ENCODE peak calls at places on chromosomes 13 and 19, in five cellular contexts. E is fibroblast of mammary gland; C is CD8-positive, alpha-beta T cell; F is CD4-positive, alpha-beta memory T cell; J is heart right ventricle. X is an unnamed sample.
A peak's percentile ranks its signal among the peaks of the same experiment; 100 is the strongest.

GRCh38 chr13:110942248-110942981 is 27.5 kb upstream of the ANKRD10 start:
- DNase-seq in E (peak; percentile 14), C (no peak), F (no peak), J (no peak), X (no peak)

GRCh38 chr13:34347784-34348573 is 530.0 kb downstream of the RFC3 start:
- DNase-seq in E (no peak), C (no peak), F (no peak), J (no peak), X (peak; percentile 56)

GRCh38 chr13:72229067-72229466 is 362.1 kb upstream of the DACH1 start:
- DNase-seq in E (no peak), C (no peak), F (no peak), J (no peak), X (no peak)

GRCh38 chr19:52492991-52493470 is 34.4 kb upstream of the ZNF808 start:
- DNase-seq in E (no peak), C (no peak), F (no peak), J (peak; percentile 13), X (no peak)

GRCh38 chr13:33678906-33679657 is 138.9 kb upstream of the RFC3 start:
- DNase-seq in E (peak; percentile 71), C (peak; percentile 14), F (peak; percentile 60), J (peak; percentile 36), X (peak; percentile 80)

GRCh38 chr13:41577437-41577836 is 120.1 kb downstream of the RGCC start:
- DNase-seq in E (peak; percentile 87), C (no peak), F (no peak), J (no peak), X (no peak)

GRCh38 chr13:59766236-59766635 is 397.5 kb downstream of the DIAPH3 start:
- DNase-seq in E (no peak), C (no peak), F (no peak), J (no peak), X (no peak)

GRCh38 chr13:105083986-105084385 is 1451.5 kb downstream of the EFNB2 start:
- DNase-seq in E (no peak), C (no peak), F (no peak), J (no peak), X (no peak)

GRCh38 chr19:55648657-55649578 is 906 bp downstream of the CCDC106 start:
- DNase-seq in E (no peak), C (no peak), F (no peak), J (no peak), X (no peak)

GRCh38 chr19:56841194-56841546 is 644 bp upstream of the PEG3 start:
- DNase-seq in E (no peak), C (no peak), F (no peak), J (no peak), X (no peak)

GRCh38 chr19:56838930-56839664 is 1.4 kb downstream of the PEG3 start:
- DNase-seq in E (peak; percentile 89), C (no peak), F (no peak), J (peak; percentile 94), X (peak; percentile 50)

GRCh38 chr19:56842421-56842820 is 1.9 kb upstream of the PEG3 start:
- DNase-seq in E (no peak), C (no peak), F (no peak), J (no peak), X (no peak)

GRCh38 chr19:56839665-56840451 is 668 bp downstream of the PEG3 start:
- DNase-seq in E (peak; percentile 84), C (no peak), F (no peak), J (peak; percentile 90), X (no peak)

GRCh38 chr19:56840452-56841193 is at the start of the genes PEG3 and ZIM2:
- DNase-seq in E (peak; percentile 0), C (no peak), F (no peak), J (peak; percentile 76), X (no peak)
- H3K4me3 ChIP-seq in E (peak within 1 kb of the TSS; percentile 16), C (no peak within 1 kb of the TSS), F (no peak within 1 kb of the TSS), J (peak within 1 kb of the TSS; percentile 57), X (peak within 1 kb of the TSS; percentile 44)

GRCh38 chr13:47813683-47814082 is 187.4 kb downstream of the SUCLA2 start:
- DNase-seq in E (no peak), C (no peak), F (no peak), J (no peak), X (no peak)
- H3K4me3 ChIP-seq in E (no peak overlapping the region), C (no peak overlapping the region), F (no peak overlapping the region), J (no peak overlapping the region), X (no peak overlapping the region)

DNA sequence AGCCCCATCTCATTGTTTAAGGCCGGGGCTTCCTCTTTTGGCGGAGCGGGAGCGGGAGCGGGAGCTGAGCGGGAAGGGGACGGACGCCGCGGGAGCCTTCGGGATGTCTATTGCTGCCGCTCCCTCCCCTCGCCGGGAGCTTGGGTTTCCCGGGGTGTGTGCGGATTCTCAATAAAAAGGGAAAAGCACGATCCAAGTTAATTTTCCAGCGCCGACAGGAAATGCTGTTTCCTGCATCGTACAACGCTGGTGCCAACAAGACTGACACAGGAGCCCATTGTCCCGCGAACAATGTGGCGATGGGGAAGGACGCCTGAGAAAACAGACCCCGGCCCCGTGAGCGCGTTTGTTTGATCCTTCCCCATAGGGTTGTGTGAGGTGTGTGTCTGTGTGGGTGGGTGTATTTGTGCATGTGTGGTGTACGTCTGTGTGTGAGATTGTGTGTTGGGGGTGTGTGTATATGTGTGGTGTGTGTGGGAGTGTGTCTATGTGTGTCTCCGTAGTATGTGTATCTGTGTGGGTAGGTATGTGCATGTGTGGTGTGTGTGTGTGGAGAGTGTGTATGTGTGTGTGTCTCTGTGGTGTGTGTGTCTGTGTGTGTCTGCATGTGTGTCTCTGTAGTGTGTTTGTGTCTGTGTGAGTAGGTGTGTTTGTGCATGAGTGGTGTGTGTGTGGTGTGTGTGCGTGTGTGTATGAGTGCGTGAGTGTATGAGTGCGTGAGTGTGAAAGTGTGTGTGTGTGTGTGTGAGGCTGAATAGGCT is 36.4 kb upstream of the FLT1 start:
- DNase-seq in E (peak; percentile 27), C (no peak), F (no peak), J (peak; percentile 72), X (no peak)
- H3K4me3 ChIP-seq in E (peak overlapping the region; percentile 41), C (no peak overlapping the region), F (no peak overlapping the region), J (peak overlapping the region; percentile 47), X (peak overlapping the region; percentile 44)

DNA sequence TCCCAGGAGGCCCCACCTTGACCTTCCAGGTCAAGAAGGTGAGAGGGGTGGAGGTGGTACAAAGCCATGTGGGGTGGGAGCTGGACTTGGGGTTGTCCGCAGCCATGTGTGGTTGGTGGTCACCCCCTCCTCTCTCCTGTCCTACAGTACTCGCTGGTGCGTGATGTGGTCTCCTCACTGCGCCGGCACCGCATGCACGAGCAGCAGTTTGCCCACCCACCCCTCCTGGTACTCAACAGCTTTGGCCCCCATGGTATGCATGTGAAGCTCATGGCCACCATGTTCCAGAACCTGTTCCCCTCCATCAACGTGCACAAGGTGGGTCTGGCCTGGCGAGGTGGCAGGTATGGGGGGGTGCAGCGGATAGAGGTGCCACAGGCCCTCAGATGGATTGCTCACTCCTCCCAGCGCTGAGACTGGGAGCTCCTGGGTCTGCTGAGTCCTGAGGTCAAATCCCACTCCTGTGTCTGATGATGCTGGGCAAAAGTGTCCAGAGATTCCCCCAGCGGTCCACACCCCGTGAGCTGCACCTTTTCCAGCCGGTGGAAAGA is 1.7 kb downstream of the PPAN start:
- DNase-seq in E (no peak), C (no peak), F (no peak), J (no peak), X (no peak)
- H3K4me3 ChIP-seq in E (peak overlapping the region; percentile 91), C (no peak overlapping the region), F (no peak overlapping the region), J (no peak overlapping the region), X (no peak overlapping the region)

GRCh38 chr19:42198676-42199439 is 18.6 kb downstream of the DEDD2 start:
- DNase-seq in E (no peak), C (peak; percentile 74), F (peak; percentile 88), J (no peak), X (no peak)

GRCh38 chr19:42201489-42202289 is 15.8 kb downstream of the DEDD2 start:
- DNase-seq in E (no peak), C (peak; percentile 41), F (peak; percentile 63), J (no peak), X (no peak)

GRCh38 chr19:42202290-42202867 is 15.1 kb downstream of the DEDD2 start:
- DNase-seq in E (no peak), C (no peak), F (no peak), J (no peak), X (no peak)

GRCh38 chr19:42199440-42200115 is 17.9 kb downstream of the DEDD2 start:
- DNase-seq in E (no peak), C (peak; percentile 56), F (peak; percentile 67), J (peak; percentile 50), X (no peak)

GRCh38 chr19:42200116-42200740 is 17.2 kb downstream of the DEDD2 start:
- DNase-seq in E (no peak), C (no peak), F (no peak), J (no peak), X (no peak)
- H3K4me3 ChIP-seq in E (no peak overlapping the region), C (peak overlapping the region; percentile 59), F (peak overlapping the region; percentile 43), J (no peak overlapping the region), X (no peak overlapping the region)

DNA sequence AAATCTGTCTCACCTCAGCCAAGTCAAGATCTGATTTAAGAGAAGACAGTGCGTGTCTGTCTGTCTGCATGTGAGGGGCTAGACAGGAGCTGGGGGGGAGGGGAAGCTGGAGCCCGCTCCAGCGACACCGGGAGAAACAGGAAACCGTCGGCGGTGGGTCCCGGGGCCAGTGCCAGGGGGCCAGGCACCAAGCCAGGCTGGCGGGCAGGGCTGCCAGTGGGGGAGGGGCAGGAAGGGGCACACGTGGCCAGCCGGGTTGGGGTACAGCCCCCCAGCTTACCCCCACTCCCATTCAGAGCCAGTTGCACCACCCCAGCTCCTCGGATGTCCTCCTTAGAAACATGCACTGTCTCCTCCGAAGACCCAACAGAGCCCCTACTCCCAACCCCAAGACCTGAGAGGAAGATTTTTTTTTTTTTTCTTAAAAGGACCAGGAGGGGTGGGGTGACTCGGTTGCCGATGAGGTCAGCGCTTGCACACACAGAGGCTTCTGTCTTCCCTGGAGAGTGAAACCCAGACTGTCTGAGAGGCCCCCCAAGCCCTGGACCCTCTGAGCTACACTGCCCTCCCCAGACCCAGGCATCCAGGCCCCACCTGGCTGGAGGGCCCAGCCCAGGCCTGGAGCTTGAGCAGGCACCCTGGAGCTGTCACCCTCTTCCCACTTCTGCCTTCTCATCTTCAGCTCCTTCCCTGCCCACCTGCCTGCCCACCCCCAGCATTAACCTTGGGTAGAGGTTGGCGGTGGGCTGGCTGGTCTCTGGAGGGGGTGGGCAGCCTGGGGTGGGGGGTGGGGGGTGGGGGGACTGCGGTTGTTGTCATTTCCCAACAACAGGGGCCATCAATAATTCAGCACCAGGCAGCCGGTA is 4.0 kb downstream of the ERF start:
- DNase-seq in E (peak; percentile 66), C (peak; percentile 29), F (no peak), J (peak; percentile 55), X (no peak)
- H3K4me3 ChIP-seq in E (peak overlapping the region; percentile 17), C (no peak overlapping the region), F (no peak overlapping the region), J (peak overlapping the region; percentile 19), X (peak overlapping the region; percentile 16)

X was measured in epithelial cell of proximal tubule.